ENCODE peak calls at places on chromosomes 11 and 22, in six cellular contexts. One of them, this sample, is unnamed.

GRCh38 chr22:50622723-50623327 is 5.1 kb downstream of the ARSA start:
- DNase-seq in aorta: peak; percentile 57
- DNase-seq in stimulated activated CD4-positive, alpha-beta T cell treated with anti-CD3 and anti-CD28 coated beads, Interleukin-4, amount 100 ng/mL, for 48 hours: no peak
- DNase-seq in body of pancreas: peak; percentile 95
- DNase-seq in colonic mucosa: peak; percentile 91
- DNase-seq in HT1080: no peak
- DNase-seq in this sample: peak; percentile 62

GRCh38 chr11:62577046-62577708 is 3.5 kb upstream of the EEF1G start:
- DNase-seq in colonic mucosa: no peak
- DNase-seq in aorta: no peak
- DNase-seq in body of pancreas: no peak
- DNase-seq in stimulated activated CD4-positive, alpha-beta T cell treated with anti-CD3 and anti-CD28 coated beads, Interleukin-4, amount 100 ng/mL, for 48 hours: no peak
- DNase-seq in HT1080: no peak
- DNase-seq in this sample: no peak

GRCh38 chr11:34825670-34826383 is 90.4 kb downstream of the APIP start:
- DNase-seq in body of pancreas: peak; percentile 74
- DNase-seq in HT1080: no peak
- DNase-seq in stimulated activated CD4-positive, alpha-beta T cell treated with anti-CD3 and anti-CD28 coated beads, Interleukin-4, amount 100 ng/mL, for 48 hours: no peak
- DNase-seq in aorta: no peak
- DNase-seq in colonic mucosa: peak; percentile 84
- DNase-seq in this sample: peak; percentile 67

GRCh38 chr22:36395922-36396321 is 8.2 kb upstream of the MYH9 start:
- DNase-seq in stimulated activated CD4-positive, alpha-beta T cell treated with anti-CD3 and anti-CD28 coated beads, Interleukin-4, amount 100 ng/mL, for 48 hours: no peak
- DNase-seq in body of pancreas: no peak
- DNase-seq in HT1080: peak; percentile 62
- DNase-seq in aorta: no peak
- DNase-seq in colonic mucosa: no peak
- DNase-seq in this sample: peak; percentile 100

GRCh38 chr22:38272373-38273134 is at the start of gene TMEM184B:
- DNase-seq in stimulated activated CD4-positive, alpha-beta T cell treated with anti-CD3 and anti-CD28 coated beads, Interleukin-4, amount 100 ng/mL, for 48 hours: peak; percentile 74
- DNase-seq in colonic mucosa: peak; percentile 75
- DNase-seq in HT1080: peak; percentile 50
- DNase-seq in body of pancreas: peak; percentile 86
- DNase-seq in aorta: peak; percentile 93
- DNase-seq in this sample: peak; percentile 49

GRCh38 chr11:119661226-119661625 is 67.8 kb downstream of the NECTIN1 start:
- DNase-seq in aorta: no peak
- DNase-seq in body of pancreas: no peak
- DNase-seq in HT1080: no peak
- DNase-seq in colonic mucosa: no peak
- DNase-seq in stimulated activated CD4-positive, alpha-beta T cell treated with anti-CD3 and anti-CD28 coated beads, Interleukin-4, amount 100 ng/mL, for 48 hours: no peak
- DNase-seq in this sample: no peak

GRCh38 chr22:39493759-39494158 is 8.3 kb upstream of the MIEF1 start:
- DNase-seq in aorta: no peak
- DNase-seq in colonic mucosa: no peak
- DNase-seq in stimulated activated CD4-positive, alpha-beta T cell treated with anti-CD3 and anti-CD28 coated beads, Interleukin-4, amount 100 ng/mL, for 48 hours: no peak
- DNase-seq in body of pancreas: no peak
- DNase-seq in HT1080: peak; percentile 50
- DNase-seq in this sample: peak; percentile 51

GRCh38 chr11:69460540-69461257 is 20.8 kb upstream of the LINC01488 start:
- DNase-seq in body of pancreas: no peak
- DNase-seq in aorta: no peak
- DNase-seq in HT1080: peak; percentile 98
- DNase-seq in colonic mucosa: no peak
- DNase-seq in stimulated activated CD4-positive, alpha-beta T cell treated with anti-CD3 and anti-CD28 coated beads, Interleukin-4, amount 100 ng/mL, for 48 hours: no peak
- DNase-seq in this sample: peak; percentile 97

GRCh38 chr11:2202900-2203439 is 31.4 kb upstream of the TH start:
- DNase-seq in body of pancreas: peak; percentile 2
- DNase-seq in colonic mucosa: no peak
- DNase-seq in stimulated activated CD4-positive, alpha-beta T cell treated with anti-CD3 and anti-CD28 coated beads, Interleukin-4, amount 100 ng/mL, for 48 hours: no peak
- DNase-seq in aorta: no peak
- DNase-seq in HT1080: no peak
- DNase-seq in this sample: no peak

GRCh38 chr11:44539971-44540370 is 25.5 kb upstream of the CD82 start:
- DNase-seq in stimulated activated CD4-positive, alpha-beta T cell treated with anti-CD3 and anti-CD28 coated beads, Interleukin-4, amount 100 ng/mL, for 48 hours: no peak
- DNase-seq in colonic mucosa: no peak
- DNase-seq in HT1080: no peak
- DNase-seq in aorta: no peak
- DNase-seq in body of pancreas: no peak
- DNase-seq in this sample: no peak